ENCODE peak calls at places on chromosomes 13 and 19, in four cellular contexts. Y, A, D and C are unnamed samples.

GRCh38 chr13:93249259-93249917 is 22.8 kb downstream of the GPC6 start:
- DNase-seq in Y (peak), D (no peak), A (no peak), C (no peak)

GRCh38 chr13:51643114-51643881 is 59.0 kb downstream of the WDFY2 start:
- DNase-seq in Y (peak), D (no peak), A (no peak), C (no peak)

GRCh38 chr13:61252213-61252612 is 163.4 kb downstream of the PCDH20 start:
- DNase-seq in A (no peak), D (no peak), Y (no peak), C (no peak)

GRCh38 chr13:85985791-85986190 is 186.6 kb upstream of the SLITRK6 start:
- DNase-seq in D (no peak), A (no peak), Y (peak), C (no peak)

GRCh38 chr13:36979361-36980040 is 19.6 kb downstream of the ALG5 start:
- DNase-seq in A (no peak), Y (peak), D (no peak), C (no peak)

GRCh38 chr13:29961036-29961685 is 110.7 kb upstream of the UBL3 start:
- DNase-seq in Y (no peak), D (no peak), A (no peak), C (no peak)

GRCh38 chr19:30090963-30091362 is 148.9 kb downstream of the URI1 start:
- DNase-seq in A (peak), D (no peak), Y (no peak), C (no peak)

GRCh38 chr13:52954838-52955237 is 73.8 kb upstream of the OLFM4 start:
- DNase-seq in D (no peak), Y (no peak), A (no peak), C (no peak)

GRCh38 chr13:101150998-101151397 is 265.3 kb downstream of the NALCN start:
- DNase-seq in Y (peak), D (no peak), A (no peak), C (no peak)

GRCh38 chr19:8609210-8610040 is 1.1 kb downstream of the ADAMTS10 start:
- DNase-seq in A (peak), D (peak), Y (peak), C (no peak)

GRCh38 chr19:54030895-54031586 is 32.7 kb downstream of the VSTM1 start:
- DNase-seq in D (no peak), A (no peak), Y (peak), C (no peak)

GRCh38 chr13:43558312-43558711 is 228.5 kb downstream of the ENOX1 start:
- DNase-seq in Y (no peak), A (no peak), D (no peak), C (no peak)

GRCh38 chr13:32031815-32032345 is 306 bp downstream of the FRY start:
- DNase-seq in A (no peak), Y (no peak), D (no peak), C (no peak)

GRCh38 chr19:11736696-11737095 is 2.0 kb downstream of the ZNF823 start:
- DNase-seq in Y (peak), A (no peak), D (peak), C (peak)

GRCh38 chr13:114177245-114178010 is 1.6 kb upstream of the CFAP97D2 start:
- DNase-seq in D (no peak), A (no peak), Y (no peak), C (no peak)

GRCh38 chr19:30004403-30004802 is 62.4 kb downstream of the URI1 start:
- DNase-seq in Y (no peak), A (no peak), D (no peak), C (no peak)

GRCh38 chr19:30225615-30226463 is 146.3 kb upstream of the ZNF536 start:
- DNase-seq in D (no peak), Y (no peak), A (no peak), C (no peak)

GRCh38 chr13:95564091-95564490 is 11.6 kb downstream of the CLDN10 start:
- DNase-seq in A (no peak), Y (peak), D (no peak), C (no peak)

GRCh38 chr13:30731658-30732390 is 3.5 kb upstream of the ALOX5AP start:
- DNase-seq in D (no peak), A (no peak), Y (no peak), C (peak)

GRCh38 chr19:4930664-4931063 is 21.4 kb downstream of the UHRF1 start:
- DNase-seq in A (no peak), D (no peak), Y (no peak), C (no peak)

GRCh38 chr13:102658678-102659077 is 36.2 kb downstream of the METTL21C start:
- DNase-seq in Y (peak), D (no peak), A (peak), C (no peak)

GRCh38 chr13:23679214-23679613 is 109.0 kb downstream of the TNFRSF19 start:
- DNase-seq in D (no peak), A (no peak), Y (peak), C (no peak)

DNA sequence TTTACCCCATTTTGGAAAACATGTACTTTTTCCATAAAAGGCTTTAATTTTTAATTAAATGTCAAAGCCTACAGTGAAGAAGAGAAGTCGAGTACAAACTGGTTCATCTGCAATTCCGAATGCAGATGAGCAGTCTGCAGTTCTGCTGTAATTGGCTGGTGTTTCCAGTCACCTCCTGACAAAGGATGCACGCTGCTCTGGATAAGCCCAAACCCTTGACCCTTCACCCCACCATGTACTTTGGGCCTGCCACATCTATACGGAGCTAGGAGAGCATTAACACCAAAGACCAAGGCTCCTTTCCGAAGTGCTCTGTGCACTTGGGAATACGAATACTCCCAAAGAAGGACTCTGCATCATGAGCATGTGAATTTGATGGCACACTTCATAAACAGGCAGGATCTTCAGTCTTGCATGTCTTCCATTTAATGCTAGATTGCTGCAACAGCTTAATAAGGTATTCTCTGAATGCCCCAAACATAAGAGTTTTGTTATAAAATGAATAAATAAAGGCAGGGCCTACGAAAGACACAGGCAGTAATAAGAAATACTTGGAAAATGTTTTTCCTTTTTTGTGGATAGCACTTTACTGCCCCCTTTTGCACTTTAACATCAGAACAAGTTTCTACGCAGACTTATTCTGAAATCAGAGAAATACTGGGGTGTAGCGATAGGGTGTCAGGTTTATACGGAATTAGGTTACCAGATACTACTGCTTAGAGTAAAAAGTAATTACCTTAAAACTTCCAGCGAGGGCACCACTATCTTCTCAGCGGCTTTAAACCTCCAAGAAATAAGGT is 15.1 kb downstream of the EFNB2 start:
- DNase-seq in D (no peak), Y (peak), A (no peak), C (no peak)
- H3K27ac ChIP-seq in D (no peak), Y (no peak), A (peak), C (no peak)

DNA sequence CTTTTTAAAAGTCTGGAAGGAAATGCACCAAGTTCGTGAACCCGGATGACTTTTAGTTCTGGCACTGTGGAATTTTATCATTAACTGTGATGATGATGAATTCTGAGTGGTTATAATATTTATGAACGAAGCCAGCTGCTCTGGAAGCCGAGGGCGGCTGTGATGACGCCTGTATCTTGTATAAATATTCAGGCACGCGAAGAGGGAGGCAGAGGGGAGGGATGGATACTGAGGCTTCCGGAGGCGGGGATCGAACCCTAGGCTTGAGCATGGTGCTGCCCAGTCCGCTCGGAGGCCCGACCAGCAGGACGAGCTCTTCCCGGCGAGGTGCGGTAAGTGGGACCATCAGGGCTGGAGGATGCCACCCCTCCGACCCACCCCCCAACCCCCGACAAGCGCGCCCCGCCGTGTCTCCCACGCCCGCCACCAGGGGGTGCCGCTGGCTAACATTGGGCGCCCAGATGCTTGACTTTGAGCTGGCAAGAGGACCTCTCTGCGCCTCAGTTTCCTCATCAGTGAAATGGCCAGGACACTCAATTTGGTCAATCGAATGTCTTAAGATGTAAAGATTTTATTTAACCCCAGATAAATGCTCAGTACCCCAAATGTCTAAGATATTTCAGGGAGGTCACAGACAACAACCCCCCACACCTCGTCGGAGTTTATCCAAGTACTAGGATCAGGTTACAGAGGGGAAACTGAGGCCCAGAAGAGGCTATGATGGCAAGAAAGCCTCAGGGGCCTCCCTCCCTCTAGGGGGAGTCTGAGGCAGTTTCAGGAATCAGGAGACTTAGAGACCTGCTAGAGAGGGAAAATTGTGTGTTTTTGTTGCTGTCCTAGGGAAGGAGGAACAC is 4.5 kb upstream of the RAB3A start:
- DNase-seq in A (peak), D (no peak), Y (peak), C (no peak)
- TF ChIP-seq CTCF in A (peak), D (no peak), Y (peak), C (peak)

GRCh38 chr19:3316659-3317207 is 49.6 kb upstream of the NFIC start:
- DNase-seq in A (no peak), Y (no peak), D (no peak), C (no peak)
- H3K4me3 ChIP-seq in A (no peak), Y (no peak), D (no peak), C (no peak)

GRCh38 chr19:41332468-41332867 is 21.3 kb downstream of the TGFB1 start:
- DNase-seq in A (no peak), Y (no peak), D (no peak), C (no peak)
- H3K27ac ChIP-seq in A (no peak), Y (no peak), D (no peak), C (no peak)